ENCODE peak calls at places on chromosome 20, in four cellular contexts. One of them, this sample, is unnamed.

GRCh38 chr20:23132930-23133559 is 46.9 kb upstream of the CD93 start:
- DNase-seq in SK-N-DZ: no peak
- DNase-seq in neuronal stem cell: no peak
- DNase-seq in cardiac fibroblast: no peak
- DNase-seq in this sample: no peak

GRCh38 chr20:21712443-21713059 is 7.1 kb downstream of the PAX1 start:
- DNase-seq in SK-N-DZ: no peak
- DNase-seq in neuronal stem cell: no peak
- DNase-seq in cardiac fibroblast: no peak
- DNase-seq in this sample: no peak

GRCh38 chr20:62508641-62509051 is 32.9 kb upstream of the GATA5 start:
- DNase-seq in SK-N-DZ: no peak
- DNase-seq in neuronal stem cell: no peak
- DNase-seq in cardiac fibroblast: no peak
- DNase-seq in this sample: peak

GRCh38 chr20:38307371-38308046 is 3.6 kb downstream of the BPI start:
- DNase-seq in SK-N-DZ: no peak
- DNase-seq in neuronal stem cell: no peak
- DNase-seq in cardiac fibroblast: peak
- DNase-seq in this sample: no peak

GRCh38 chr20:13142143-13142542 is 78.9 kb upstream of the ISM1 start:
- DNase-seq in SK-N-DZ: no peak
- DNase-seq in neuronal stem cell: no peak
- DNase-seq in cardiac fibroblast: no peak
- DNase-seq in this sample: peak

GRCh38 chr20:64261138-64261537 is 5.6 kb downstream of the PCMTD2 start:
- DNase-seq in SK-N-DZ: no peak
- DNase-seq in neuronal stem cell: no peak
- DNase-seq in cardiac fibroblast: peak
- DNase-seq in this sample: no peak

GRCh38 chr20:47362361-47363219 is 6.1 kb upstream of the ZMYND8 start:
- DNase-seq in SK-N-DZ: no peak
- DNase-seq in neuronal stem cell: no peak
- DNase-seq in cardiac fibroblast: no peak
- DNase-seq in this sample: no peak

GRCh38 chr20:57433658-57434389 is 42.6 kb downstream of the RBM38 start:
- DNase-seq in SK-N-DZ: no peak
- DNase-seq in neuronal stem cell: no peak
- DNase-seq in cardiac fibroblast: no peak
- DNase-seq in this sample: no peak

GRCh38 chr20:50191065-50191565 is 485 bp downstream of the CEBPB start:
- DNase-seq in SK-N-DZ: no peak
- DNase-seq in neuronal stem cell: no peak
- DNase-seq in cardiac fibroblast: peak
- DNase-seq in this sample: peak

GRCh38 chr20:18615020-18615652 is 27.3 kb downstream of the DTD1 start:
- DNase-seq in SK-N-DZ: no peak
- DNase-seq in neuronal stem cell: no peak
- DNase-seq in cardiac fibroblast: no peak
- DNase-seq in this sample: no peak

GRCh38 chr20:37524221-37524700 is 3.2 kb downstream of the NNAT start:
- DNase-seq in SK-N-DZ: no peak
- DNase-seq in neuronal stem cell: no peak
- DNase-seq in cardiac fibroblast: no peak
- DNase-seq in this sample: peak

GRCh38 chr20:54651252-54651651 is 175.9 kb downstream of the DOK5 start:
- DNase-seq in SK-N-DZ: no peak
- DNase-seq in neuronal stem cell: no peak
- DNase-seq in cardiac fibroblast: no peak
- DNase-seq in this sample: no peak

GRCh38 chr20:49610701-49611538 is 43.0 kb upstream of the PTGIS start:
- DNase-seq in SK-N-DZ: peak
- DNase-seq in neuronal stem cell: peak
- DNase-seq in cardiac fibroblast: peak
- DNase-seq in this sample: peak

GRCh38 chr20:62361799-62362589 is 5.1 kb downstream of the LAMA5 start:
- DNase-seq in SK-N-DZ: no peak
- DNase-seq in neuronal stem cell: no peak
- DNase-seq in cardiac fibroblast: no peak
- DNase-seq in this sample: no peak

GRCh38 chr20:3572151-3572550 is 91.0 kb downstream of the GFRA4 start:
- DNase-seq in SK-N-DZ: no peak
- DNase-seq in neuronal stem cell: no peak
- DNase-seq in cardiac fibroblast: peak
- DNase-seq in this sample: no peak

GRCh38 chr20:1474817-1475603 is 8.4 kb upstream of the NSFL1C start:
- DNase-seq in SK-N-DZ: no peak
- DNase-seq in neuronal stem cell: no peak
- DNase-seq in cardiac fibroblast: no peak
- DNase-seq in this sample: no peak

GRCh38 chr20:37627060-37627766 is 66.6 kb upstream of the CTNNBL1 start:
- DNase-seq in SK-N-DZ: peak
- DNase-seq in neuronal stem cell: peak
- DNase-seq in cardiac fibroblast: peak
- DNase-seq in this sample: peak

GRCh38 chr20:50246367-50247195 is 56.0 kb downstream of the CEBPB start:
- DNase-seq in SK-N-DZ: no peak
- DNase-seq in neuronal stem cell: no peak
- DNase-seq in cardiac fibroblast: no peak
- DNase-seq in this sample: no peak

GRCh38 chr20:44073011-44073674 is 113.8 kb downstream of the JPH2 start:
- DNase-seq in SK-N-DZ: no peak
- DNase-seq in neuronal stem cell: no peak
- DNase-seq in cardiac fibroblast: no peak
- DNase-seq in this sample: no peak

GRCh38 chr20:34530342-34530741 is 14.1 kb downstream of the DYNLRB1 start:
- DNase-seq in SK-N-DZ: no peak
- DNase-seq in neuronal stem cell: no peak
- DNase-seq in cardiac fibroblast: no peak
- DNase-seq in this sample: no peak

GRCh38 chr20:64113796-64114355 is 6.5 kb upstream of the NPBWR2 start:
- DNase-seq in SK-N-DZ: no peak
- DNase-seq in neuronal stem cell: no peak
- DNase-seq in cardiac fibroblast: no peak
- DNase-seq in this sample: no peak

GRCh38 chr20:38256021-38256420 is 4.5 kb downstream of the KIAA1755 start:
- DNase-seq in SK-N-DZ: no peak
- DNase-seq in neuronal stem cell: no peak
- DNase-seq in cardiac fibroblast: no peak
- DNase-seq in this sample: no peak

GRCh38 chr20:50093240-50093639 is 19.7 kb downstream of the UBE2V1 start:
- DNase-seq in SK-N-DZ: no peak
- DNase-seq in neuronal stem cell: no peak
- DNase-seq in cardiac fibroblast: no peak
- DNase-seq in this sample: no peak

GRCh38 chr20:818001-818664 is 15.4 kb upstream of the FAM110A start:
- DNase-seq in SK-N-DZ: no peak
- DNase-seq in neuronal stem cell: no peak
- DNase-seq in cardiac fibroblast: no peak
- DNase-seq in this sample: peak